ENCODE peak calls at places on chromosomes 1 and 21, in seven cellular contexts. A is right cardiac atrium, G is colonic mucosa, E is H7, P is ovary, U is psoas muscle, M is cardiac fibroblast. Q is an unnamed sample.
A peak's percentile ranks its signal among the peaks of the same experiment; 100 is the strongest.

GRCh38 chr1:55076356-55076755 is 37.0 kb downstream of the PCSK9 start:
- DNase-seq in U (no peak), P (no peak), E (no peak), A (no peak), M (no peak), G (no peak), Q (no peak)

GRCh38 chr1:79657916-79658662 is 651.6 kb upstream of the ADGRL4 start:
- DNase-seq in A (no peak), U (no peak), M (no peak), G (no peak), P (no peak), E (no peak), Q (no peak)

GRCh38 chr1:202806845-202807366 is 1.3 kb downstream of the KDM5B start:
- DNase-seq in U (no peak), P (peak; percentile 22), M (peak; percentile 19), A (peak; percentile 26), E (peak; percentile 80), G (peak; percentile 47), Q (peak; percentile 20)

GRCh38 chr1:81801834-81802531 is 1.2 kb downstream of the ADGRL2 start:
- DNase-seq in U (peak; percentile 23), G (peak; percentile 34), A (peak; percentile 28), P (peak; percentile 38), M (peak; percentile 69), E (peak; percentile 57), Q (peak; percentile 58)

GRCh38 chr21:44618909-44619308 is 7.0 kb downstream of the KRTAP10-8 start:
- DNase-seq in U (no peak), G (peak; percentile 35), A (no peak), P (no peak), E (no peak), M (no peak), Q (no peak)

GRCh38 chr1:27645071-27645415 is 10.1 kb upstream of the FGR start:
- DNase-seq in A (no peak), M (no peak), E (no peak), U (no peak), G (no peak), P (no peak), Q (no peak)

GRCh38 chr21:44506279-44507255 is 33.4 kb downstream of the KRTAP10-1 start:
- DNase-seq in E (peak; percentile 70), U (no peak), M (no peak), G (no peak), P (no peak), A (peak; percentile 5), Q (no peak)

GRCh38 chr1:43442756-43443155 is 11.0 kb downstream of the HYI start:
- DNase-seq in U (no peak), G (no peak), P (peak; percentile 12), M (no peak), E (peak; percentile 35), A (no peak), Q (no peak)

GRCh38 chr1:59903136-59903754 is 23.3 kb downstream of the CYP2J2 start:
- DNase-seq in P (no peak), U (no peak), E (peak; percentile 48), A (no peak), G (peak; percentile 47), M (peak; percentile 30), Q (peak; percentile 35)

GRCh38 chr1:156667968-156668709 is 9.1 kb downstream of the NES start:
- DNase-seq in A (no peak), U (no peak), M (no peak), P (no peak), G (no peak), E (peak; percentile 64), Q (no peak)

GRCh38 chr21:44273046-44273445 is 11.3 kb upstream of the DNMT3L start:
- DNase-seq in U (no peak), G (no peak), P (no peak), A (no peak), M (no peak), E (no peak), Q (no peak)

GRCh38 chr1:178262101-178262500 is 168.2 kb downstream of the RASAL2 start:
- DNase-seq in P (no peak), E (peak; percentile 26), G (no peak), A (no peak), U (no peak), M (peak; percentile 82), Q (no peak)

GRCh38 chr1:112399456-112399855 is 3.4 kb downstream of the CTTNBP2NL start:
- DNase-seq in M (no peak), E (no peak), G (no peak), P (no peak), U (no peak), A (no peak), Q (no peak)

GRCh38 chr1:115491303-115492018 is 150.3 kb upstream of the VANGL1 start:
- DNase-seq in G (no peak), U (no peak), P (no peak), A (no peak), M (no peak), E (no peak), Q (no peak)

GRCh38 chr1:32142446-32143301 is 34.8 kb downstream of the KPNA6 start:
- DNase-seq in E (no peak), U (peak; percentile 51), M (peak; percentile 92), P (peak; percentile 19), A (peak; percentile 57), G (peak; percentile 20), Q (peak; percentile 62)

GRCh38 chr1:30305519-30305918 is 417.9 kb downstream of the MATN1 start:
- DNase-seq in A (no peak), U (no peak), P (no peak), G (peak; percentile 4), E (no peak), M (no peak), Q (no peak)

GRCh38 chr1:221979461-221980032 is 237.7 kb upstream of the DUSP10 start:
- DNase-seq in P (no peak), A (no peak), U (no peak), M (no peak), G (no peak), E (no peak), Q (peak; percentile 28)
- H3K4me3 ChIP-seq in P (no peak overlapping the region), A (no peak overlapping the region), U (no peak overlapping the region), M (no peak overlapping the region), G (no peak overlapping the region), E (no peak overlapping the region), Q (no peak overlapping the region)

GRCh38 chr1:50422675-50422945 is 633 bp downstream of the DMRTA2 start:
- DNase-seq in U (no peak), M (no peak), P (no peak), A (no peak), E (no peak), G (no peak), Q (peak; percentile 21)
- H3K4me3 ChIP-seq in U (peak overlapping the region; percentile 55), M (no peak overlapping the region), P (no peak overlapping the region), A (no peak overlapping the region), E (peak overlapping the region; percentile 40), G (peak overlapping the region; percentile 34), Q (peak overlapping the region; percentile 65)

DNA sequence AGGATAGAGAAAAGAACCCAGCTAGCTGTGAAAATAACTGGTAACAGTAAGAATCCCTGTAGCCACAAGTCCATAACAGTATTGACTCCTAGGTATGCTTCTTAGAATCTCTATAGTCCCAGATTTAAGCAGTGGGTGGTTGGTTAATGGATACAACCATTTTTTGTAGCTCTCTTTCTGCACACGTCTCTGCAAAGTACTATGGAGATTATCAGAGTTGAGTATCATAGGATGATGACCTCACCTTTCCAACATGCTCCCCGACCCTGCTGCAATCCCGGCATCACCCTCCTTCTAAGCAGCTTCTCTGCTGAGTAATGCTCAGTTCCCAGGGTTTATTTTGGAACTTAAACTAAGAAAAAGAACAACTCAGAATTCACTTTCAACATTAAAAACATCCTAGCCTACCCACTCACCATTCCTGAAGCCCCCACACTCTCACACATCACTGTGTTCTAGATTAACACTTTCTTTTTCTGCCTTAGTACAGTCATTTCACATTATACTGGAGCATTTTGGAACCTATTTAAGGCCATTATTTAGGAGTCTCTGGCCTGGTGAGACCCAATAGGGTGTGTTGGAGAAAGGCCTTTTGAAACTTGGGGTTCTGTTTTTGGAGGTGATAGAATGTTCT is 2.7 kb downstream of the MLLT11 start:
- DNase-seq in G (no peak), U (no peak), P (no peak), M (peak; percentile 94), E (no peak), A (no peak), Q (peak; percentile 88)
- H3K4me3 ChIP-seq in G (no peak overlapping the region), U (no peak overlapping the region), P (no peak overlapping the region), M (no peak overlapping the region), E (no peak overlapping the region), A (no peak overlapping the region), Q (no peak overlapping the region)

DNA sequence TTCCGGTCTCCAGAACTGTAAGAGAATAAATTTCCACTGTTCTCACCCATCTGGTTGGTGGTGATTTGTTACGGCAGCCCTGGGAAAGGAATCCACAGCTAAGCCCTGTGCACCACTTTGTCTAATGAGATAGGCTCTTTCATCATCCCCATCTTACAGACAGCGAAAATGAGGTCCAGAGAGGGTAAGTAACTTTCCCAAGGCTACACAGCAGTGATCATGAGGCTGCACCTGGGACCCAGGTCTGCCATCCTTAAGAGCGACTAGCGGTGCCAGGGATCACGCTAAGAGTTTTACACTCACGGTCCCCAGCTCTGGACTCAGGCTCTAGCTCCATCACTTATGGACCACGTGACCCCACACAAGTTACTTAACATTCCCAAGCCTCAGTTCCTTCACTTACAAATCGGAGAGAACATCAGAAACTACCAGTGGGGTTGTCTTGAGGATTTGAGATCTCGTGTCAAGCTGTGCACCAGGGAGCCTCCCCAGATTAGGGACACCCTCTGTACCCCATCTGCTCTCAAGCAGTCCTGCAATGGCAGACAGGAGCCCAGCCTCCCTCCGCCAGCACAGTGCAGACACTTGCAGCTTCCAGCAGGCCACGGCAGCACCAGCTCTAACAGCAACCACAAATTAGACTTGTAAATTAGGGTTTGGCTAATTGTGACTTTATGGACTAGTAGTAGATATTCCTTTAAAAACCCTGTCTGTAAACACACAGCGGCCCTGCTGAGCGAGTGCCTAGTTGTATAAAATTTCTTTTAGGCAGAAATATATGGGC is 87.3 kb downstream of the DISP3 start:
- DNase-seq in M (no peak), G (no peak), P (no peak), A (no peak), U (no peak), E (no peak), Q (no peak)
- H3K4me3 ChIP-seq in M (no peak overlapping the region), G (no peak overlapping the region), P (no peak overlapping the region), A (no peak overlapping the region), U (no peak overlapping the region), E (no peak overlapping the region), Q (no peak overlapping the region)

GRCh38 chr1:207283421-207283820 is 38.1 kb upstream of the CD55 start:
- DNase-seq in A (no peak), G (no peak), E (no peak), M (no peak), U (no peak), P (no peak), Q (no peak)

GRCh38 chr1:207286747-207287528 is 34.5 kb upstream of the CD55 start:
- DNase-seq in U (no peak), E (no peak), G (no peak), P (no peak), M (no peak), A (no peak), Q (no peak)

GRCh38 chr1:207282496-207283380 is 38.7 kb upstream of the CD55 start:
- DNase-seq in M (no peak), E (no peak), G (peak; percentile 79), U (no peak), A (no peak), P (no peak), Q (peak; percentile 65)

GRCh38 chr1:207282049-207282448 is 39.4 kb upstream of the CD55 start:
- DNase-seq in P (no peak), E (no peak), U (no peak), G (no peak), A (no peak), M (peak; percentile 38), Q (peak; percentile 74)

GRCh38 chr1:207284209-207284892 is 37.1 kb upstream of the CD55 start:
- DNase-seq in A (no peak), G (no peak), U (no peak), P (no peak), E (no peak), M (no peak), Q (no peak)
- H3K4me3 ChIP-seq in A (no peak overlapping the region), G (no peak overlapping the region), U (no peak overlapping the region), P (no peak overlapping the region), E (no peak overlapping the region), M (no peak overlapping the region), Q (no peak overlapping the region)

GRCh38 chr21:41665766-41666595 is 100.9 kb downstream of the RIPK4 start:
- DNase-seq in U (no peak), G (no peak), E (peak; percentile 25), M (no peak), P (no peak), A (no peak), Q (no peak)
- H3K4me3 ChIP-seq in U (no peak overlapping the region), G (no peak overlapping the region), E (no peak overlapping the region), M (no peak overlapping the region), P (no peak overlapping the region), A (no peak overlapping the region), Q (no peak overlapping the region)